ENCODE peak calls at places on chromosomes 7 and 10, in six cellular contexts. W is PC-9, L is astrocyte, P is PC-3, K is fibroblast of lung, N is GM23338. B is an unnamed sample.

GRCh38 chr10:92594194-92594593 is 1.3 kb downstream of the KIF11 start:
- DNase-seq in N (no peak), K (no peak), L (no peak), P (peak; percentile 11), W (no peak), B (no peak)

GRCh38 chr7:17849504-17849903 is 90.8 kb downstream of the SNX13 start:
- DNase-seq in P (no peak), L (peak; percentile 83), K (peak; percentile 88), W (no peak), N (no peak), B (no peak)

GRCh38 chr10:20058135-20058534 is 241.9 kb downstream of the PLXDC2 start:
- DNase-seq in L (no peak), W (no peak), P (no peak), K (no peak), N (no peak), B (no peak)

GRCh38 chr7:135930565-135931423 is 46.4 kb downstream of the MTPN start:
- DNase-seq in P (peak; percentile 27), K (peak; percentile 80), W (no peak), N (peak; percentile 45), L (peak; percentile 71), B (no peak)

GRCh38 chr7:122298618-122299017 is 5.9 kb downstream of the FEZF1 start:
- DNase-seq in P (no peak), K (no peak), L (no peak), W (no peak), N (no peak), B (no peak)

GRCh38 chr10:63217120-63217605 is 84.0 kb downstream of the NRBF2 start:
- DNase-seq in P (peak; percentile 92), K (peak; percentile 50), L (peak; percentile 45), W (peak; percentile 64), N (peak; percentile 72), B (no peak)

GRCh38 chr7:48360574-48360973 is 189.3 kb downstream of the ABCA13 start:
- DNase-seq in L (peak; percentile 23), N (no peak), K (peak; percentile 47), W (no peak), P (peak; percentile 82), B (no peak)

GRCh38 chr7:115941703-115942268 is 88.8 kb downstream of the TFEC start:
- DNase-seq in P (peak; percentile 45), K (peak; percentile 57), W (no peak), N (peak; percentile 6), L (peak; percentile 44), B (no peak)

GRCh38 chr10:75263806-75264205 is 28.0 kb upstream of the COMTD1 start:
- DNase-seq in K (no peak), W (peak; percentile 45), N (no peak), P (no peak), L (no peak), B (no peak)

GRCh38 chr7:92633211-92633906 is 43.2 kb upstream of the FAM133B start:
- DNase-seq in N (no peak), P (peak; percentile 91), L (peak; percentile 99), K (peak; percentile 98), W (peak; percentile 90), B (peak; percentile 77)

GRCh38 chr7:156585025-156585648 is 55.4 kb upstream of the RNF32 start:
- DNase-seq in W (no peak), N (peak; percentile 81), K (no peak), P (no peak), L (no peak), B (no peak)

GRCh38 chr7:136687693-136688322 is 180.6 kb upstream of the CHRM2 start:
- DNase-seq in P (peak; percentile 55), W (no peak), L (peak; percentile 3), K (peak; percentile 25), N (peak; percentile 54), B (no peak)

GRCh38 chr7:95687759-95688343 is 84.5 kb upstream of the DYNC1I1 start:
- DNase-seq in P (peak; percentile 56), K (peak; percentile 5), W (no peak), N (peak; percentile 64), L (no peak), B (no peak)

GRCh38 chr7:5596046-5596895 is 172.6 kb upstream of the TNRC18 start:
- DNase-seq in N (peak; percentile 55), K (peak; percentile 97), P (peak; percentile 87), W (peak; percentile 83), L (peak; percentile 94), B (peak; percentile 74)

GRCh38 chr10:132591166-132591971 is 53.8 kb downstream of the INPP5A start:
- DNase-seq in W (peak; percentile 82), N (peak; percentile 76), K (peak; percentile 90), L (peak; percentile 83), P (peak; percentile 82), B (no peak)

GRCh38 chr7:132489776-132490237 is 86.5 kb downstream of the PLXNA4 start:
- DNase-seq in L (no peak), N (no peak), W (no peak), P (no peak), K (no peak), B (no peak)

GRCh38 chr7:66737667-66738066 is 2.9 kb upstream of the RABGEF1 start:
- DNase-seq in N (peak; percentile 54), P (no peak), W (no peak), L (no peak), K (no peak), B (no peak)

GRCh38 chr7:41319601-41320000 is 383.3 kb downstream of the INHBA start:
- DNase-seq in N (no peak), L (no peak), P (no peak), W (no peak), K (no peak), B (no peak)

GRCh38 chr7:138460649-138461607 is 869 bp downstream of the TRIM24 start:
- DNase-seq in W (peak; percentile 36), L (peak; percentile 23), K (peak; percentile 50), N (peak; percentile 50), P (peak; percentile 43), B (no peak)

GRCh38 chr7:74071121-74071520 is 12.5 kb upstream of the LIMK1 start:
- DNase-seq in L (no peak), W (no peak), N (no peak), P (no peak), K (no peak), B (no peak)

GRCh38 chr10:70317943-70318318 is 34.1 kb upstream of the NPFFR1 start:
- DNase-seq in L (no peak), W (no peak), P (no peak), K (no peak), N (no peak), B (no peak)

GRCh38 chr10:119602241-119603095 is 5.7 kb upstream of the TIAL1 start:
- DNase-seq in P (peak; percentile 38), K (no peak), N (peak; percentile 86), L (no peak), W (no peak), B (no peak)

GRCh38 chr7:154302380-154302779 is 250.2 kb downstream of the DPP6 start:
- DNase-seq in L (no peak), P (no peak), W (no peak), N (no peak), K (no peak), B (no peak)

GRCh38 chr10:129410688-129411087 is 56.4 kb upstream of the MGMT start:
- DNase-seq in L (no peak), N (no peak), K (no peak), P (no peak), W (no peak), B (no peak)

GRCh38 chr10:60464659-60465058 is 75.0 kb upstream of the ANK3 start:
- DNase-seq in K (no peak), L (no peak), P (peak; percentile 66), N (no peak), W (peak; percentile 40), B (no peak)

GRCh38 chr7:35753761-35754603 is 46.9 kb upstream of the SEPTIN7 start:
- DNase-seq in P (no peak), N (no peak), L (peak; percentile 10), W (no peak), K (peak; percentile 34), B (no peak)
- H3K27ac ChIP-seq in P (no peak overlapping the region), N (no peak overlapping the region), L (no peak overlapping the region), W (no peak overlapping the region), K (no peak overlapping the region), B (no peak overlapping the region)

DNA sequence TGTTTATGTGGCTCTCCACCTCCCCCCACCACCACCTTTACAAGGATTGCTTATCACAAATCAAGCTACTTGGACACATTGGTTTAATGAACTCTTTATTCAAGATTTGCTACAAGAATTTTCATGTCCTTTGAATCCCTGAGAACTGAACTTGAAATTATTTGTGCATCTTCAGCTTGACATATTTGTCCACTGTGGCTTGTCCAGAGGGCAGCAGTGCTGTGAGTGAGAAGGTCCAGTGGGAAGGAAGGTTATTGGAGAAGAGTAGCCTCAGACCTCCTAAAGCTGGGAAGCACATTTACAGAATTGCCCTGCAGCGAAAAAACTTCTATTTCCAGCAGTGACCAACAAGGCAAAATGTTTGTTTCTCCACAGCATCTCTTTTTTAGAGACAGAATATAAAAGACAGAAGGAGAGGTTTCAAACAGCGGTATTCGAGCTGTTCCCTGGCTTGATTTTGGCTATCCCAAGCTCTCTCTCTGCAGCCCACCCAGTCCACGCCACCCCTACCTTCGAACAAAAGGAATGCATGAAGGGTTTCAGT is 2.2 kb upstream of the HOXA11 start:
- DNase-seq in P (peak; percentile 45), L (no peak), N (no peak), K (no peak), W (no peak), B (no peak)
- TF ChIP-seq EZH2 in P (no peak), L (no peak), N (peak; percentile 80), K (peak; percentile 7), W (no peak), B (no peak)

DNA sequence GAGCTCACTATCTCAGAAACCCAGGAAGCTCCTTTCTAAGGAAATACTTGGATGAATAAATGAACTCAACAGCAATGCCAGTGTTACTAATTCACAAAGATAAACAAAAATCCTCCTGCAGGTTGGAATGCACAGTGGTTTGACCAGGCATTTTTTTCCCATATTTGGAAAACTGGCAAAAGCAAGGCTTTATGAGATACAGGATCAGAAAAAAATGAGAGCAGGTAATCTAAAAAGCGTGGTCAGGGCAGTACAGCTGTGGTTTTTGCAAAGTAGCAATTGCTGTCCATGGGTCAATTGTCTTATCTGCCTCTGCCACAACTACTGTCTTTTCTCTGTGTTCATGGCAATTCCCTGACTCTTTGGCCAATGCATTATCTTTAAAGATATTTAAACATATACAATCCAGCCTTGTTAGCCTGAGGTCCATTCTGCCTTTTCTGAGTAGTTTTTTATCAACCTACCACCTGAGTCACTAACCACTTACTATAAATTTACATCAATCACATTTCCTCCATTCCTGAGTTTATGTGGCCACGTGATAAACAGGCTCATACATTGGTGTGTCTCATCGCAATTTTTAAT is 564.5 kb upstream of the IGFBP3 start:
- DNase-seq in W (peak; percentile 66), K (peak; percentile 95), N (no peak), P (peak; percentile 87), L (peak; percentile 96), B (no peak)
- H3K27ac ChIP-seq in W (peak overlapping the region; percentile 18), K (no peak overlapping the region), N (no peak overlapping the region), P (peak overlapping the region; percentile 88), L (peak overlapping the region; percentile 26), B (no peak overlapping the region)

DNA sequence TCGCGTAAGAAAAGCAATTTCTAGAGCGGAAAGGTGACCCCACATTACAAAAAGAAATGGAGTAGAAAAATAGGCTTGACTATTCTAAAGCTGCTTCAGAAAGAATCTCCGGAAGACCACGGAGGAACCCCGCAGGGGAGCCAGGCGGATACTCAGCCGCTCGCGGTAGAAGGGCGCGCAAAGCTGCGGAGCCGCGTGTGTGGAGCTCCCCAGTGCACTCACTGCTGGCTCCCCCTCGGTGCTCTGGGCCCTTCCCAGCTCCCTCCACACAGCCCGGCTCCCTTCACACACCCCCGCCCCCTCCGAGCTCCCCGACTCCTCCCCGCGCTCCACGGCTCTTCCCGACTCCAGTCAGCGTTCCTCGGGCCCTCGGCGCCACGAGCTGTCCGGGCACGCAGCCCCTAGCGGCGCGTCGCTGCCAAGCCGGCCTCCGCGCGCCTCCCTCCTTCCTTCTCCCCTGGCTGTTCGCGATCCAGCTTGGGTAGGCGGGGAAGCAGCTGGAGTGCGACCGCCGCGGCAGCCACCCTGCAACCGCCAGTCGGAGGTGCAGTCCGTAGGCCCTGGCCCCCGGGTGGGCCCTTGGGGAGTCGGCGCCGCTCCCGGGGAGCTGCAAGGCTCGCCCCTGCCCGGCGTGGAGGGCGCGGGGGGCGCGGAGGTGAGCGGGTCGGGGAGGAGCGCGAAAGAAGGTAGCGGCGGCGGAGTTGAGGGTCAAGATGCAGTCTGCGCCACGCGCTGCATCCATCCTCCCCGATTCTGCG is at the start of gene STEAP2:
- DNase-seq in P (peak; percentile 92), L (peak; percentile 87), W (peak; percentile 77), K (peak; percentile 95), N (peak; percentile 97), B (no peak)
- TF ChIP-seq EZH2 in P (no peak), L (no peak), W (no peak), K (no peak), N (no peak), B (no peak)